ENCODE peak calls at places on chromosomes 4 and X, in seven cellular contexts. One of them, this sample, is unnamed.

GRCh38 chr4:182803235-182803634 is 114.0 kb downstream of the DCTD start:
- DNase-seq in stimulated activated CD8-positive, alpha-beta memory T cell treated with anti-CD3 and anti-CD28 coated beads, Interleukin-7, amount 100 ng/mL, for 4 hours: no peak
- DNase-seq in Right ventricle myocardium superior: no peak
- DNase-seq in choroid plexus epithelial cell: no peak
- DNase-seq in NCI-H510A: no peak
- DNase-seq in activated gamma-delta T cell: no peak
- DNase-seq in H4: no peak
- DNase-seq in this sample: no peak

GRCh38 chrX:47283015-47283771 is 50.4 kb downstream of the USP11 start:
- DNase-seq in Right ventricle myocardium superior: no peak
- DNase-seq in stimulated activated CD8-positive, alpha-beta memory T cell treated with anti-CD3 and anti-CD28 coated beads, Interleukin-7, amount 100 ng/mL, for 4 hours: no peak
- DNase-seq in activated gamma-delta T cell: no peak
- DNase-seq in NCI-H510A: peak
- DNase-seq in choroid plexus epithelial cell: peak
- DNase-seq in H4: no peak
- DNase-seq in this sample: no peak

GRCh38 chrX:70494441-70494840 is 49.8 kb downstream of the DLG3 start:
- DNase-seq in choroid plexus epithelial cell: no peak
- DNase-seq in stimulated activated CD8-positive, alpha-beta memory T cell treated with anti-CD3 and anti-CD28 coated beads, Interleukin-7, amount 100 ng/mL, for 4 hours: no peak
- DNase-seq in NCI-H510A: no peak
- DNase-seq in activated gamma-delta T cell: no peak
- DNase-seq in Right ventricle myocardium superior: no peak
- DNase-seq in H4: no peak
- DNase-seq in this sample: no peak

GRCh38 chr4:4572821-4573220 is 31.0 kb upstream of the STX18 start:
- DNase-seq in stimulated activated CD8-positive, alpha-beta memory T cell treated with anti-CD3 and anti-CD28 coated beads, Interleukin-7, amount 100 ng/mL, for 4 hours: no peak
- DNase-seq in NCI-H510A: no peak
- DNase-seq in Right ventricle myocardium superior: no peak
- DNase-seq in choroid plexus epithelial cell: peak
- DNase-seq in H4: no peak
- DNase-seq in activated gamma-delta T cell: no peak
- DNase-seq in this sample: no peak

GRCh38 chrX:18896680-18897544 is 87.0 kb downstream of the PHKA2 start:
- DNase-seq in stimulated activated CD8-positive, alpha-beta memory T cell treated with anti-CD3 and anti-CD28 coated beads, Interleukin-7, amount 100 ng/mL, for 4 hours: no peak
- DNase-seq in Right ventricle myocardium superior: no peak
- DNase-seq in choroid plexus epithelial cell: no peak
- DNase-seq in H4: no peak
- DNase-seq in NCI-H510A: no peak
- DNase-seq in activated gamma-delta T cell: no peak
- DNase-seq in this sample: no peak

GRCh38 chr4:5753766-5754528 is 42.9 kb downstream of the EVC start:
- DNase-seq in NCI-H510A: no peak
- DNase-seq in choroid plexus epithelial cell: peak
- DNase-seq in activated gamma-delta T cell: no peak
- DNase-seq in H4: peak
- DNase-seq in Right ventricle myocardium superior: no peak
- DNase-seq in stimulated activated CD8-positive, alpha-beta memory T cell treated with anti-CD3 and anti-CD28 coated beads, Interleukin-7, amount 100 ng/mL, for 4 hours: no peak
- DNase-seq in this sample: no peak

GRCh38 chr4:2848449-2848848 is 4.8 kb downstream of the ADD1 start:
- DNase-seq in choroid plexus epithelial cell: no peak
- DNase-seq in Right ventricle myocardium superior: no peak
- DNase-seq in activated gamma-delta T cell: no peak
- DNase-seq in stimulated activated CD8-positive, alpha-beta memory T cell treated with anti-CD3 and anti-CD28 coated beads, Interleukin-7, amount 100 ng/mL, for 4 hours: no peak
- DNase-seq in H4: no peak
- DNase-seq in NCI-H510A: no peak
- DNase-seq in this sample: no peak

GRCh38 chr4:14218641-14219040 is 591.1 kb upstream of the BOD1L1 start:
- DNase-seq in activated gamma-delta T cell: no peak
- DNase-seq in Right ventricle myocardium superior: no peak
- DNase-seq in stimulated activated CD8-positive, alpha-beta memory T cell treated with anti-CD3 and anti-CD28 coated beads, Interleukin-7, amount 100 ng/mL, for 4 hours: no peak
- DNase-seq in choroid plexus epithelial cell: no peak
- DNase-seq in H4: no peak
- DNase-seq in NCI-H510A: no peak
- DNase-seq in this sample: no peak

GRCh38 chr4:140567722-140568121 is 1.0 kb downstream of the UCP1 start:
- DNase-seq in Right ventricle myocardium superior: no peak
- DNase-seq in stimulated activated CD8-positive, alpha-beta memory T cell treated with anti-CD3 and anti-CD28 coated beads, Interleukin-7, amount 100 ng/mL, for 4 hours: no peak
- DNase-seq in NCI-H510A: no peak
- DNase-seq in choroid plexus epithelial cell: peak
- DNase-seq in activated gamma-delta T cell: no peak
- DNase-seq in H4: no peak
- DNase-seq in this sample: no peak